ENCODE peak calls at places on chromosomes 4 and X, in six cellular contexts. Y is tibial nerve, T is astrocyte, A is psoas muscle, N is right atrium auricular region, L is brain microvascular endothelial cell. U is an unnamed sample.

GRCh38 chr4:87025614-87026041 is 90.8 kb downstream of the AFF1 start:
- DNase-seq in Y (no peak), T (no peak), A (no peak), N (no peak), L (no peak), U (no peak)

GRCh38 chr4:94076498-94076897 is 131.2 kb upstream of the SMARCAD1 start:
- DNase-seq in Y (no peak), T (no peak), A (no peak), N (no peak), L (no peak), U (no peak)

GRCh38 chr4:38189445-38189844 is 229.2 kb downstream of the PTTG2 start:
- DNase-seq in Y (no peak), T (peak; percentile 83), A (no peak), N (no peak), L (peak; percentile 91), U (no peak)

GRCh38 chrX:68599256-68600152 is 48.0 kb upstream of the STARD8 start:
- DNase-seq in Y (no peak), T (no peak), A (no peak), N (no peak), L (peak; percentile 22), U (no peak)

GRCh38 chrX:8815460-8816065 is 14.4 kb upstream of the FAM9A start:
- DNase-seq in Y (no peak), T (peak; percentile 8), A (no peak), N (no peak), L (peak; percentile 52), U (no peak)

GRCh38 chrX:134798472-134798871 is 140.2 kb upstream of the PLAC1 start:
- DNase-seq in Y (no peak), T (no peak), A (no peak), N (no peak), L (no peak), U (no peak)

GRCh38 chrX:21996872-21997271 is 35.3 kb upstream of the PHEX start:
- DNase-seq in Y (no peak), T (peak; percentile 38), A (no peak), N (no peak), L (peak; percentile 20), U (no peak)

GRCh38 chr4:8199594-8200301 is 658 bp downstream of the SH3TC1 start:
- DNase-seq in Y (no peak), T (no peak), A (no peak), N (no peak), L (no peak), U (peak; percentile 54)

GRCh38 chr4:37476256-37476655 is 209.9 kb downstream of the RELL1 start:
- DNase-seq in Y (no peak), T (no peak), A (no peak), N (no peak), L (no peak), U (no peak)

GRCh38 chr4:85968945-85969830 is 390.7 kb downstream of the MAPK10 start:
- DNase-seq in Y (no peak), T (peak; percentile 67), A (no peak), N (no peak), L (peak; percentile 43), U (peak; percentile 30)

GRCh38 chr4:111556141-111556781 is 589.0 kb upstream of the FAM241A start:
- DNase-seq in Y (no peak), T (peak; percentile 41), A (no peak), N (no peak), L (no peak), U (no peak)

GRCh38 chrX:47936940-47937317 is 66.9 kb downstream of the ZNF182 start:
- DNase-seq in Y (no peak), T (no peak), A (no peak), N (no peak), L (no peak), U (no peak)
- H3K4me3 ChIP-seq in Y (no peak overlapping the region), T (no peak overlapping the region), A (no peak overlapping the region), N (peak overlapping the region; percentile 12), L (no peak overlapping the region), U (no peak overlapping the region)

GRCh38 chr4:99159699-99160098 is 15.6 kb upstream of the ADH4 start:
- DNase-seq in Y (no peak), T (no peak), A (no peak), N (no peak), L (no peak), U (no peak)
- TF ChIP-seq CTCF in Y (no peak), T (no peak), A (no peak), N (no peak), L (no peak), U (no peak)

DNA sequence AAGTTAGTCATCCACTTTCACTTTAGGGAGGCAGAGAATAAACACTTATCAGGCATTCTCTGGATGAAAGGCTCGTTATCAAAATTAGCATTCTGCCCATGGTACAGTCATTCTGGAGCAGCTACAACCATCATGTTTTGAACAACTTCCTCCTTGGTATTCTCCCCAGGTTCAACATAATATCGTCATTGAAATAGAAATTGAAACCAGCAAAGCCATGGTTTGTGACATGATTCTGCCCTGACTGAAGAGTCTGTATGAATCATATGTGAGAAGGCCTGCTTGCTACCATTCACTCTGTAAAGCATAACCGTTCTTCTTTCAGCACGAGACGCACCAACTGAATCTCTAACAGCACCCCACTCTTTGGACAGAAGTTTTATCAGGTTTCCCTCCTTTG is 127.5 kb upstream of the RADX start:
- DNase-seq in Y (no peak), T (no peak), A (no peak), N (no peak), L (no peak), U (no peak)
- H3K4me3 ChIP-seq in Y (no peak overlapping the region), T (no peak overlapping the region), A (no peak overlapping the region), N (no peak overlapping the region), L (no peak overlapping the region), U (no peak overlapping the region)

GRCh38 chrX:56219702-56220101 is 12.5 kb upstream of the KLF8 start:
- DNase-seq in Y (no peak), T (no peak), A (no peak), N (no peak), L (no peak), U (no peak)
- TF ChIP-seq CTCF in Y (no peak), T (no peak), A (peak; percentile 17), N (peak; percentile 41), L (no peak), U (no peak)

GRCh38 chr4:138952405-138952804 is 63.2 kb upstream of the NOCT start:
- DNase-seq in Y (no peak), T (peak; percentile 34), A (no peak), N (no peak), L (no peak), U (peak; percentile 12)

GRCh38 chr4:138957302-138957701 is 58.3 kb upstream of the NOCT start:
- DNase-seq in Y (no peak), T (no peak), A (no peak), N (no peak), L (no peak), U (no peak)

GRCh38 chr4:138949866-138950265 is 65.7 kb upstream of the NOCT start:
- DNase-seq in Y (no peak), T (no peak), A (no peak), N (no peak), L (no peak), U (no peak)

GRCh38 chr4:138951764-138952163 is 63.8 kb upstream of the NOCT start:
- DNase-seq in Y (no peak), T (no peak), A (no peak), N (no peak), L (no peak), U (no peak)

DNA sequence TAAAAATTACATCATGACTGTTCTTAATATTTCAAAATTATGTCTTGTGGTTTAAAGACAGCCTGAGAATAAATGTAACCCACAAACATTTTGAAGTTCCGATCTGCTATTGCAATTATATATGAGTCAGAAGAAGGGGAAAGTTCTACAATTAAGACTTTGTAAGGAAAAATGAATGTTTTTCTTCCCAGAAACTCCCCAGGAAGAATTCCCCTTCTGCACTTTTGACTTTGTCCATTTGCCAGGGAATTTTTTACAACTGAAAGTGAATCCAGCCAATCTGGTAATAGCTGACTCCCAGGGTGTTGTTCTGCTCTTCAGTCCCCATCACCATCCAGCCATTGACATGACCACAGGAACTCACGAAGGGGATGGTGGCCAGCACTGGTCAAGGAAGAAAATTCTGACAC is 61.6 kb upstream of the NOCT start:
- DNase-seq in Y (no peak), T (peak; percentile 98), A (no peak), N (no peak), L (peak; percentile 88), U (peak; percentile 58)
- H3K4me3 ChIP-seq in Y (no peak overlapping the region), T (no peak overlapping the region), A (no peak overlapping the region), N (no peak overlapping the region), L (no peak overlapping the region), U (no peak overlapping the region)

GRCh38 chrX:70133303-70134115 is at the start of gene IGBP1:
- DNase-seq in Y (peak; percentile 47), T (peak; percentile 72), A (peak; percentile 91), N (peak; percentile 88), L (peak; percentile 82), U (peak; percentile 49)
- TF ChIP-seq CTCF in Y (peak; percentile 57), T (peak; percentile 40), A (peak; percentile 46), N (peak; percentile 74), L (peak; percentile 70), U (peak; percentile 69)

GRCh38 chr4:153207561-153207960 is 3.3 kb downstream of the TRIM2 start:
- DNase-seq in Y (no peak), T (no peak), A (peak; percentile 69), N (no peak), L (peak; percentile 26), U (no peak)

GRCh38 chr4:153211986-153212720 is 7.9 kb downstream of the TRIM2 start:
- DNase-seq in Y (no peak), T (peak; percentile 55), A (no peak), N (no peak), L (peak; percentile 40), U (no peak)

GRCh38 chr4:153207027-153207426 is 2.8 kb downstream of the TRIM2 start:
- DNase-seq in Y (no peak), T (no peak), A (no peak), N (no peak), L (no peak), U (no peak)

GRCh38 chr4:153206534-153206933 is 2.3 kb downstream of the TRIM2 start:
- DNase-seq in Y (no peak), T (no peak), A (no peak), N (no peak), L (no peak), U (no peak)

GRCh38 chr4:153209410-153209809 is 5.2 kb downstream of the TRIM2 start:
- DNase-seq in Y (no peak), T (no peak), A (no peak), N (no peak), L (no peak), U (no peak)
- H3K4me3 ChIP-seq in Y (no peak overlapping the region), T (no peak overlapping the region), A (no peak overlapping the region), N (no peak overlapping the region), L (no peak overlapping the region), U (no peak overlapping the region)